ENCODE peak calls at places on chromosomes 3 and 15, in ten cellular contexts. P is AG04450; F is mesenteric fat pad; X is WTC11; R is choroid plexus epithelial cell; N is hepatic stellate cell; A is activated effector memory CD4-positive, alpha-beta T cell treated with Interleukin-2 at 50 U/mL for 16 hours; Q is HFFc6; M is germinal center; E is T-cell. U is an unnamed sample.

GRCh38 chr15:99981223-99981647 is 248.0 kb upstream of the LYSMD4 start:
- DNase-seq in P (no peak), F (no peak), X (peak), R (no peak), N (no peak), A (no peak), Q (no peak), M (no peak), E (no peak), U (no peak)

GRCh38 chr15:100975043-100975442 is 55.9 kb downstream of the LRRK1 start:
- DNase-seq in P (no peak), F (no peak), X (no peak), R (no peak), N (no peak), A (no peak), Q (no peak), M (no peak), E (no peak), U (no peak)

GRCh38 chr15:80749589-80749988 is 29.6 kb upstream of the CEMIP start:
- DNase-seq in P (no peak), F (no peak), X (no peak), R (no peak), N (no peak), A (no peak), Q (peak), M (no peak), E (no peak), U (no peak)

GRCh38 chr3:129824926-129825541 is 68.5 kb downstream of the TMCC1 start:
- DNase-seq in P (peak), F (no peak), X (peak), R (peak), N (peak), A (no peak), Q (peak), M (peak), E (peak), U (peak)

GRCh38 chr3:98110191-98110908 is 20.2 kb upstream of the OR5H1 start:
- DNase-seq in P (no peak), F (no peak), X (no peak), R (no peak), N (no peak), A (no peak), Q (no peak), M (no peak), E (no peak), U (no peak)

GRCh38 chr3:104102386-104102785 is 1264.3 kb upstream of the ALCAM start:
- DNase-seq in P (peak), F (no peak), X (no peak), R (peak), N (peak), A (no peak), Q (peak), M (peak), E (no peak), U (peak)

GRCh38 chr15:64843996-64844395 is 2.3 kb downstream of the PLEKHO2 start:
- DNase-seq in P (no peak), F (no peak), X (no peak), R (no peak), N (no peak), A (no peak), Q (no peak), M (peak), E (no peak), U (no peak)

GRCh38 chr15:30921781-30922371 is 18.2 kb downstream of the FAN1 start:
- DNase-seq in P (no peak), F (no peak), X (no peak), R (no peak), N (no peak), A (no peak), Q (no peak), M (no peak), E (no peak), U (no peak)

GRCh38 chr15:69478259-69478687 is 25.7 kb downstream of the RPLP1 start:
- DNase-seq in P (no peak), F (peak), X (peak), R (peak), N (peak), A (no peak), Q (no peak), M (peak), E (peak), U (peak)

GRCh38 chr3:151283907-151284461 is 5.6 kb upstream of the P2RY14 start:
- DNase-seq in P (peak), F (no peak), X (no peak), R (peak), N (no peak), A (no peak), Q (no peak), M (no peak), E (no peak), U (no peak)

GRCh38 chr3:54999801-55000200 is 71.9 kb upstream of the LRTM1 start:
- DNase-seq in P (no peak), F (no peak), X (no peak), R (no peak), N (no peak), A (no peak), Q (no peak), M (no peak), E (no peak), U (no peak)

GRCh38 chr3:57556459-57557087 is 499 bp downstream of the PDE12 start:
- DNase-seq in P (no peak), F (no peak), X (no peak), R (peak), N (peak), A (peak), Q (no peak), M (peak), E (peak), U (peak)

GRCh38 chr3:151724846-151725562 is 8.7 kb upstream of the AADACL2 start:
- DNase-seq in P (no peak), F (no peak), X (no peak), R (peak), N (no peak), A (no peak), Q (no peak), M (no peak), E (no peak), U (no peak)

GRCh38 chr15:75723847-75724660 is 11.4 kb upstream of the CSPG4 start:
- DNase-seq in P (peak), F (no peak), X (peak), R (peak), N (peak), A (no peak), Q (peak), M (peak), E (peak), U (peak)

GRCh38 chr3:43423142-43423541 is 136.8 kb downstream of the SNRK start:
- DNase-seq in P (no peak), F (no peak), X (no peak), R (peak), N (peak), A (no peak), Q (no peak), M (no peak), E (no peak), U (no peak)

GRCh38 chr3:39277893-39278615 is 1.8 kb downstream of the CX3CR1 start:
- DNase-seq in P (no peak), F (no peak), X (no peak), R (no peak), N (no peak), A (no peak), Q (no peak), M (no peak), E (no peak), U (no peak)

GRCh38 chr3:174397848-174398247 is 461.3 kb upstream of the NAALADL2 start:
- DNase-seq in P (no peak), F (no peak), X (no peak), R (peak), N (no peak), A (no peak), Q (peak), M (no peak), E (no peak), U (no peak)

GRCh38 chr3:159163656-159164055 is 361.8 kb downstream of the MFSD1 start:
- DNase-seq in P (no peak), F (no peak), X (no peak), R (no peak), N (no peak), A (no peak), Q (no peak), M (no peak), E (no peak), U (no peak)

GRCh38 chr3:195071011-195071728 is 199.8 kb downstream of the XXYLT1 start:
- DNase-seq in P (no peak), F (no peak), X (no peak), R (no peak), N (no peak), A (no peak), Q (no peak), M (no peak), E (no peak), U (no peak)

GRCh38 chr3:46693897-46694235 is 387 bp upstream of the ALS2CL start:
- DNase-seq in P (no peak), F (no peak), X (no peak), R (no peak), N (peak), A (no peak), Q (no peak), M (peak), E (peak), U (no peak)

GRCh38 chr15:29631076-29632070 is 190.9 kb downstream of the TJP1 start:
- DNase-seq in P (no peak), F (no peak), X (no peak), R (no peak), N (no peak), A (no peak), Q (no peak), M (no peak), E (no peak), U (no peak)

GRCh38 chr3:38003371-38003816 is 12.8 kb downstream of the VILL start:
- DNase-seq in P (no peak), F (no peak), X (peak), R (peak), N (peak), A (peak), Q (no peak), M (peak), E (peak), U (peak)

GRCh38 chr15:34999906-35000305 is 11.8 kb upstream of the ZNF770 start:
- DNase-seq in P (no peak), F (no peak), X (no peak), R (no peak), N (no peak), A (no peak), Q (no peak), M (no peak), E (no peak), U (no peak)

GRCh38 chr3:28279770-28280169 is 38.4 kb downstream of the CMC1 start:
- DNase-seq in P (peak), F (no peak), X (no peak), R (peak), N (no peak), A (no peak), Q (no peak), M (no peak), E (no peak), U (no peak)

GRCh38 chr3:146280859-146281258 is 30.0 kb upstream of the PLSCR4 start:
- DNase-seq in P (no peak), F (no peak), X (no peak), R (no peak), N (no peak), A (no peak), Q (peak), M (no peak), E (no peak), U (no peak)

GRCh38 chr3:139355502-139355901 is 11.7 kb downstream of the MRPS22 start:
- DNase-seq in P (no peak), F (no peak), X (no peak), R (peak), N (no peak), A (no peak), Q (no peak), M (no peak), E (no peak), U (no peak)

GRCh38 chr15:96320703-96321421 is 9.6 kb upstream of the NR2F2 start:
- DNase-seq in P (no peak), F (no peak), X (peak), R (peak), N (peak), A (no peak), Q (no peak), M (no peak), E (no peak), U (no peak)

GRCh38 chr3:38001456-38002081 is 11.0 kb downstream of the VILL start:
- DNase-seq in P (no peak), F (no peak), X (peak), R (no peak), N (no peak), A (no peak), Q (no peak), M (no peak), E (no peak), U (no peak)

GRCh38 chr15:48774484-48774883 is 36.4 kb downstream of the CEP152 start:
- DNase-seq in P (no peak), F (no peak), X (no peak), R (peak), N (no peak), A (no peak), Q (peak), M (no peak), E (no peak), U (no peak)

GRCh38 chr15:79366691-79367090 is 55.8 kb downstream of the TMED3 start:
- DNase-seq in P (no peak), F (no peak), X (no peak), R (no peak), N (no peak), A (no peak), Q (no peak), M (no peak), E (no peak), U (no peak)

GRCh38 chr3:179000144-179000543 is 71.5 kb downstream of the ZMAT3 start:
- DNase-seq in P (no peak), F (no peak), X (no peak), R (peak), N (no peak), A (no peak), Q (peak), M (no peak), E (no peak), U (no peak)

GRCh38 chr3:50671331-50671730 is 3.4 kb upstream of the DOCK3 start:
- DNase-seq in P (peak), F (no peak), X (no peak), R (peak), N (peak), A (no peak), Q (peak), M (no peak), E (no peak), U (no peak)

GRCh38 chr3:128301186-128302023 is 148.1 kb downstream of the EEFSEC start:
- DNase-seq in P (no peak), F (peak), X (no peak), R (no peak), N (no peak), A (no peak), Q (no peak), M (no peak), E (no peak), U (no peak)

GRCh38 chr15:40603935-40604334 is 9.9 kb downstream of the KNL1 start:
- DNase-seq in P (no peak), F (no peak), X (no peak), R (no peak), N (no peak), A (no peak), Q (no peak), M (no peak), E (no peak), U (no peak)

U was measured in endothelial cell.